ENCODE peak calls at places on chromosomes 7 and 10, in six cellular contexts. Y is mucosa of descending colon; S is activated T-helper 1 cell treated with anti-CD3 and anti-CD28 coated beads, Interleukin-12 subunit alpha, Interleukin-12 subunit beta, Interleukin-2, Interleukin-4 antibody, amounts not matched to agents 30 ng/mL and 10 ng/mL and 1 ng/mL, durations not matched to agents 14 hours and 24 hours and 36 hours; T is lower lobe of right lung; U is stimulated activated naive CD8-positive, alpha-beta T cell treated with anti-CD3 and anti-CD28 coated beads, Interleukin-15, Interleukin-2, amounts not matched to agents 100 U/mL and 50 U/mL, for 24 hours; M is NCI-H446. L is an unnamed sample.

GRCh38 chr7:87398441-87398840 is 53.0 kb downstream of the CROT start:
- DNase-seq in Y (no peak), S (no peak), T (no peak), U (no peak), M (no peak), L (no peak)

GRCh38 chr7:30027065-30027456 is 559 bp upstream of the FKBP14 start:
- DNase-seq in Y (no peak), S (peak), T (no peak), U (no peak), M (peak), L (no peak)

GRCh38 chr10:88952647-88953111 is at the start of gene ACTA2:
- DNase-seq in Y (peak), S (no peak), T (no peak), U (no peak), M (peak), L (no peak)

GRCh38 chr10:17675638-17676037 is 31.7 kb downstream of the STAM start:
- DNase-seq in Y (no peak), S (no peak), T (no peak), U (no peak), M (no peak), L (no peak)

GRCh38 chr7:51013861-51014511 is 231.3 kb upstream of the GRB10 start:
- DNase-seq in Y (no peak), S (no peak), T (no peak), U (no peak), M (no peak), L (no peak)

GRCh38 chr10:101050206-101051069 is 11.4 kb upstream of the KAZALD1 start:
- DNase-seq in Y (peak), S (peak), T (peak), U (peak), M (peak), L (no peak)

GRCh38 chr10:24009736-24010135 is 199.2 kb upstream of the KIAA1217 start:
- DNase-seq in Y (no peak), S (no peak), T (no peak), U (no peak), M (no peak), L (no peak)

GRCh38 chr10:119595715-119596515 is 849 bp downstream of the TIAL1 start:
- DNase-seq in Y (peak), S (peak), T (peak), U (peak), M (no peak), L (no peak)

GRCh38 chr10:103917326-103918052 is 495 bp downstream of the STN1 start:
- DNase-seq in Y (peak), S (no peak), T (peak), U (peak), M (peak), L (no peak)

GRCh38 chr10:84184517-84184916 is 9.8 kb upstream of the CDHR1 start:
- DNase-seq in Y (peak), S (no peak), T (no peak), U (no peak), M (no peak), L (no peak)

GRCh38 chr10:110005716-110006115 is 2.1 kb upstream of the ADD3 start:
- DNase-seq in Y (peak), S (no peak), T (no peak), U (no peak), M (no peak), L (no peak)

L was measured in glomerular endothelial cell.